ENCODE peak calls at places on chromosomes 3 and 15, in nine cellular contexts. M is GM23338, R is H1, O is HL-60, J is HCT116, H is suprapubic skin, T is stomach, N is breast epithelium, Y is endothelial cell of umbilical vein. A is an unnamed sample.

GRCh38 chr15:25094519-25094918 is 139.7 kb downstream of the SNRPN start:
- DNase-seq in H (no peak), J (no peak), M (no peak), T (no peak), O (no peak), R (peak; percentile 33), N (no peak), Y (no peak), A (no peak)

GRCh38 chr15:40894689-40895308 is 549 bp downstream of the VPS18 start:
- DNase-seq in T (peak; percentile 56), O (no peak), Y (peak; percentile 73), J (peak; percentile 60), H (no peak), M (peak; percentile 97), N (no peak), R (peak; percentile 77), A (peak; percentile 78)

GRCh38 chr3:133121471-133121870 is 83.3 kb downstream of the TMEM108 start:
- DNase-seq in Y (peak; percentile 21), H (no peak), O (no peak), M (no peak), R (no peak), N (no peak), T (no peak), J (no peak), A (no peak)

GRCh38 chr3:19428729-19429128 is 280.4 kb downstream of the KCNH8 start:
- DNase-seq in O (no peak), J (no peak), R (no peak), T (no peak), M (no peak), H (no peak), N (no peak), Y (no peak), A (no peak)

GRCh38 chr3:35198857-35199256 is 440.5 kb upstream of the ARPP21 start:
- DNase-seq in M (no peak), R (no peak), O (no peak), Y (no peak), N (no peak), J (no peak), T (no peak), H (no peak), A (no peak)

GRCh38 chr15:47872869-47873301 is 155.6 kb downstream of the SEMA6D start:
- DNase-seq in Y (no peak), H (no peak), O (no peak), M (no peak), T (no peak), R (no peak), N (no peak), J (no peak), A (no peak)

GRCh38 chr15:65824031-65824743 is 32.1 kb upstream of the DENND4A start:
- DNase-seq in O (no peak), M (peak; percentile 93), Y (peak; percentile 85), J (peak; percentile 58), R (peak; percentile 70), T (peak; percentile 57), N (no peak), H (no peak), A (peak; percentile 76)

GRCh38 chr3:149120051-149120972 is 9.1 kb upstream of the HPS3 start:
- DNase-seq in J (peak; percentile 63), Y (peak; percentile 80), T (no peak), M (peak; percentile 83), N (no peak), O (no peak), H (no peak), R (no peak), A (no peak)

GRCh38 chr3:13077431-13078157 is 4.4 kb upstream of the IQSEC1 start:
- DNase-seq in N (no peak), T (peak; percentile 45), M (no peak), J (no peak), O (no peak), H (no peak), R (no peak), Y (no peak), A (no peak)

GRCh38 chr15:93028111-93028631 is 60.8 kb downstream of the RGMA start:
- DNase-seq in J (no peak), Y (no peak), O (no peak), R (no peak), T (no peak), H (peak; percentile 65), N (no peak), M (no peak), A (peak; percentile 68)

GRCh38 chr15:94930441-94930840 is 699.1 kb downstream of the MCTP2 start:
- DNase-seq in M (no peak), J (no peak), O (no peak), N (no peak), T (no peak), R (no peak), H (no peak), Y (no peak), A (no peak)

GRCh38 chr3:117104381-117104780 is 394.8 kb downstream of the TUSC7 start:
- DNase-seq in J (no peak), H (no peak), R (no peak), O (no peak), M (no peak), N (no peak), T (no peak), Y (no peak), A (no peak)

GRCh38 chr3:73086071-73086494 is 24.6 kb downstream of the EBLN2 start:
- DNase-seq in H (no peak), N (no peak), T (peak; percentile 48), M (peak; percentile 60), R (peak; percentile 68), Y (peak; percentile 44), J (peak; percentile 38), O (no peak), A (no peak)

GRCh38 chr3:106881177-106881576 is 496.1 kb upstream of the CCDC54 start:
- DNase-seq in Y (no peak), H (no peak), J (no peak), O (no peak), M (no peak), N (no peak), T (no peak), R (no peak), A (no peak)

GRCh38 chr3:107942244-107942643 is 148.6 kb downstream of the CD47 start:
- DNase-seq in N (no peak), H (no peak), M (no peak), O (no peak), J (no peak), R (no peak), Y (peak; percentile 68), T (no peak), A (no peak)
- TF ChIP-seq POLR2AphosphoS5 in N (no peak), H (no peak), M (no peak), O (no peak), J (no peak), R (no peak), Y (no peak), T (no peak), A (no peak)

GRCh38 chr3:135239485-135239884 is 444.4 kb downstream of the EPHB1 start:
- DNase-seq in Y (no peak), N (no peak), R (peak; percentile 24), H (no peak), T (no peak), O (no peak), M (no peak), J (no peak), A (no peak)

GRCh38 chr3:135238201-135238600 is 443.1 kb downstream of the EPHB1 start:
- DNase-seq in M (no peak), Y (no peak), N (no peak), J (no peak), O (no peak), T (no peak), H (no peak), R (no peak), A (no peak)

GRCh38 chr3:135242285-135242684 is 447.2 kb downstream of the EPHB1 start:
- DNase-seq in M (no peak), O (no peak), R (no peak), J (no peak), Y (no peak), H (no peak), T (no peak), N (no peak), A (no peak)

GRCh38 chr3:135238866-135239434 is 443.9 kb downstream of the EPHB1 start:
- DNase-seq in H (no peak), M (no peak), Y (no peak), T (no peak), J (no peak), R (no peak), N (no peak), O (no peak), A (no peak)

DNA sequence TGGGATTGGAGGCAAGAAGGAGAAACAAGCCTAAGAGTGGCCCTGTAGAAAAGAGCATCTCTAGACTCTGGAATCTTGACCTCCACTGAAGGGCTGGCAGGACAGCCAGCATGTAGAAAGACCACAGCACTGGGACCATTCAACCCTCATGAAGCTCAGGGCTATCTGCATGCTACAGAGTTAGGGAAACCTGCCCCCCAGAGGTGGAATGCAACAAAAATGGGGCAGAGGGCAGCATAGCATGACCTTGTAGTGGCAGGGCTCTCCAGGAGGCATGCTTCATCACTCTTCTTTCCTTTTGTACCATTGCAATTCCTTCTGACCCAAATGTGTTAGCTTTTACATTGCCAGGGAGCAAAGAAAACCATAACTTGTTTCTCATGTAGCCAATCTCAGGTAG is 445.4 kb downstream of the EPHB1 start:
- DNase-seq in J (no peak), H (no peak), M (peak; percentile 74), N (no peak), R (no peak), O (no peak), Y (no peak), T (no peak), A (no peak)
- H3K4me3 ChIP-seq in J (no peak overlapping the region), H (no peak overlapping the region), M (no peak overlapping the region), N (no peak overlapping the region), R (no peak overlapping the region), O (no peak overlapping the region), Y (no peak overlapping the region), T (no peak overlapping the region), A (no peak overlapping the region)

DNA sequence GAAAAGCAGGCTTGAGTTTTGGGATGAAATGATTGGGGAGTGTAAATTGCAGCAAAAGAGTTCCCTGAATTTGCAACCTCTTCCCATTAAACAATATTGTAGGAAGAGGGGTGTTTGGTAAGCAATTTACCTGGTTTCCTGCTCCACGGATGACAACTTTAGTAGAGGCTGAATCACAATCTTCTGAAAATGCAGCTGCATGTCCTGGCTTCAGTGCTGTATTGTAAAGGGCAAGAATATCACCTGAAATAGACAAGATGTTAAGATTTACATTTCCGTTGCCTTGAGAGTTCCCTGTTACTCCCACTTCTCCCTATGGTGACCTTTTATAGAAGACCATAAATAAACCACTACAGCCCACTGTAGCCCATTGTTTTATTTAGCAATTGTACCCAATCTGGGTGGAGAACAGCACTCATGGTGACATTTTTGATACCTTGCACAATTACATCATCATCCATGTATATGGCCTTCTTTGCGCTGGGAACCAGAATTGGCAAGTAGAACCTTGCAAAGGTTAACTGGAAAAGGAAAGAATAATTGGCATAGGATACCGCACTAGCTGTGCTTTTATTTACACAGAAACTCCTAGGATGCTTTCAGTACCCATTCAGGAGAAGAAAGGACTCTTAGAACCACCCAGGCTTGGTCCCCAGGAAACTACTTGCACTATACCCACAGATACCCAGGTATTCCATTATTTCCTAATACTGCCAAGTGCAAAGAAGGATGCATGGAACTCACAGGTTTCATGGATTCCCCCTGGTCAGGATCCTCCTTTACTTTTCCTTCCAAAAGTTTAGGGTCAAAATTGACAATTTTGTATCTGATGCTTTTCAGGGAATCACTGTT is 9.6 kb downstream of the GLT8D1 start:
- DNase-seq in O (no peak), T (no peak), Y (no peak), J (no peak), N (no peak), R (peak; percentile 30), H (no peak), M (no peak), A (no peak)
- TF ChIP-seq POLR2AphosphoS5 in O (peak; percentile 19), T (no peak), Y (no peak), J (peak; percentile 46), N (no peak), R (peak; percentile 56), H (no peak), M (no peak), A (no peak)

GRCh38 chr15:39399600-39399999 is 181.3 kb upstream of the THBS1 start:
- DNase-seq in T (no peak), M (no peak), N (no peak), J (no peak), R (no peak), O (no peak), Y (no peak), H (no peak), A (no peak)
- H3K4me3 ChIP-seq in T (no peak overlapping the region), M (no peak overlapping the region), N (no peak overlapping the region), J (no peak overlapping the region), R (no peak overlapping the region), O (no peak overlapping the region), Y (no peak overlapping the region), H (no peak overlapping the region), A (no peak overlapping the region)

A was measured in sigmoid colon.